ENCODE peak calls at places on chromosomes 12 and 14, in six cellular contexts. W, K, A, B, E and S are unnamed samples.

GRCh38 chr14:88198441-88198840 is 124.6 kb downstream of the KCNK10 start:
- DNase-seq in B (no peak), W (no peak), E (no peak), A (no peak), K (no peak), S (no peak)

GRCh38 chr14:53127151-53127550 is 26.0 kb downstream of the DDHD1 start:
- DNase-seq in B (no peak), K (no peak), E (no peak), A (no peak), W (no peak), S (no peak)

GRCh38 chr14:72613196-72613974 is 280.5 kb downstream of the DPF3 start:
- DNase-seq in K (no peak), A (no peak), W (no peak), B (no peak), E (peak), S (no peak)

GRCh38 chr12:105190530-105190929 is 45.4 kb downstream of the APPL2 start:
- DNase-seq in A (no peak), W (no peak), B (no peak), E (no peak), K (no peak), S (no peak)

GRCh38 chr14:29814153-29815057 is 113.2 kb downstream of the PRKD1 start:
- DNase-seq in E (no peak), A (no peak), B (no peak), W (no peak), K (no peak), S (no peak)

GRCh38 chr12:128644664-128645296 is 179.0 kb downstream of the SLC15A4 start:
- DNase-seq in K (peak), A (no peak), B (no peak), W (no peak), E (no peak), S (no peak)

GRCh38 chr14:104226421-104227385 is 88.3 kb downstream of the KIF26A start:
- DNase-seq in B (peak), A (no peak), E (peak), K (no peak), W (no peak), S (no peak)

GRCh38 chr12:51028126-51028810 is 2.1 kb upstream of the SLC11A2 start:
- DNase-seq in W (no peak), A (no peak), E (no peak), B (no peak), K (peak), S (no peak)

GRCh38 chr14:81157431-81157830 is 63.3 kb downstream of the GTF2A1 start:
- DNase-seq in A (no peak), W (no peak), K (peak), E (no peak), B (no peak), S (no peak)

GRCh38 chr12:3016191-3016590 is 57.0 kb downstream of the TEAD4 start:
- DNase-seq in W (no peak), B (no peak), A (no peak), E (peak), K (no peak), S (no peak)

GRCh38 chr12:79618848-79619404 is 71.8 kb downstream of the PAWR start:
- DNase-seq in B (no peak), E (no peak), W (no peak), K (no peak), A (peak), S (peak)

GRCh38 chr12:124453419-124454351 is 113.7 kb downstream of the NCOR2 start:
- DNase-seq in A (peak), B (peak), W (peak), E (peak), K (no peak), S (no peak)

GRCh38 chr12:58176296-58176869 is 235.0 kb downstream of the ATP23 start:
- DNase-seq in B (no peak), K (peak), A (peak), E (no peak), W (no peak), S (no peak)

GRCh38 chr14:39666386-39666785 is 234.2 kb upstream of the FBXO33 start:
- DNase-seq in A (no peak), E (no peak), B (no peak), K (no peak), W (no peak), S (no peak)

GRCh38 chr12:77572371-77572770 is 258.3 kb upstream of the NAV3 start:
- DNase-seq in A (no peak), W (no peak), B (no peak), E (no peak), K (no peak), S (no peak)

GRCh38 chr12:18754118-18754707 is 16.3 kb downstream of the CAPZA3 start:
- DNase-seq in W (no peak), B (no peak), E (no peak), A (no peak), K (no peak), S (no peak)

GRCh38 chr12:21865846-21866245 is 75.4 kb downstream of the ABCC9 start:
- DNase-seq in K (no peak), B (no peak), A (no peak), W (no peak), E (no peak), S (no peak)

GRCh38 chr12:108570743-108571603 is 8.6 kb downstream of the ISCU start:
- DNase-seq in W (no peak), E (no peak), B (no peak), K (peak), A (no peak), S (no peak)

GRCh38 chr14:33569844-33570716 is 380.8 kb downstream of the EGLN3 start:
- DNase-seq in B (no peak), A (no peak), E (no peak), K (no peak), W (no peak), S (no peak)

GRCh38 chr14:103683139-103683538 is 32.1 kb downstream of the XRCC3 start:
- DNase-seq in W (no peak), K (no peak), B (no peak), E (no peak), A (no peak), S (no peak)

GRCh38 chr12:118259079-118259478 is 113.6 kb downstream of the TAOK3 start:
- DNase-seq in W (no peak), A (no peak), B (no peak), E (no peak), K (no peak), S (no peak)

GRCh38 chr14:64324461-64325255 is 30.5 kb upstream of the ESR2 start:
- DNase-seq in A (peak), K (no peak), E (no peak), W (no peak), B (no peak), S (peak)

GRCh38 chr14:105532735-105533141 is 6.4 kb downstream of the TMEM121 start:
- DNase-seq in E (peak), K (peak), W (no peak), A (no peak), B (no peak), S (no peak)

GRCh38 chr12:127293507-127294310 is 973.3 kb upstream of the TMEM132C start:
- DNase-seq in W (peak), K (peak), B (peak), E (peak), A (no peak), S (no peak)

GRCh38 chr12:64053117-64053516 is 169.0 kb downstream of the KICS2 start:
- DNase-seq in A (no peak), K (no peak), E (no peak), W (no peak), B (no peak), S (no peak)

GRCh38 chr14:95296595-95297365 is 22.9 kb downstream of the CLMN start:
- DNase-seq in W (no peak), A (no peak), K (no peak), E (no peak), B (no peak), S (no peak)

GRCh38 chr12:20410746-20411145 is 42.4 kb downstream of the PDE3A start:
- DNase-seq in K (no peak), A (no peak), B (no peak), W (no peak), E (no peak), S (no peak)

GRCh38 chr12:26629864-26630263 is 203.1 kb downstream of the ITPR2 start:
- DNase-seq in A (no peak), W (no peak), E (no peak), K (no peak), B (no peak), S (no peak)

GRCh38 chr14:63896278-63896720 is 43.5 kb downstream of the SYNE2 start:
- DNase-seq in W (no peak), E (no peak), B (no peak), K (peak), A (no peak), S (peak)

GRCh38 chr12:21774358-21775129 is at the start of gene KCNJ8:
- DNase-seq in B (peak), K (no peak), E (peak), A (no peak), W (no peak), S (no peak)

GRCh38 chr14:63974176-63974575 is 121.4 kb downstream of the SYNE2 start:
- DNase-seq in K (peak), B (no peak), W (no peak), A (no peak), E (no peak), S (no peak)

GRCh38 chr12:109310247-109311125 is 1.4 kb upstream of the FOXN4 start:
- DNase-seq in K (no peak), E (no peak), B (no peak), W (no peak), A (no peak), S (no peak)